ENCODE peak calls at places on chromosomes 6 and 20, in seven cellular contexts. One of them, this sample, is unnamed.

GRCh38 chr6:169962604-169963469 is 211.4 kb downstream of the ERMARD start:
- DNase-seq in amniotic stem cell: no peak
- DNase-seq in GM03348: no peak
- DNase-seq in GDM1: no peak
- DNase-seq in left ventricle myocardium superior: no peak
- DNase-seq in activated T-cell treated with anti-CD3 and anti-CD28 coated beads, Interleukin-2, amount 50 U/mL, for 72 hours: no peak
- DNase-seq in C1 segment of cervical spinal cord: no peak
- DNase-seq in this sample: peak; percentile 62

GRCh38 chr6:75386050-75386770 is 101.6 kb upstream of the TMEM30A start:
- DNase-seq in activated T-cell treated with anti-CD3 and anti-CD28 coated beads, Interleukin-2, amount 50 U/mL, for 72 hours: no peak
- DNase-seq in amniotic stem cell: no peak
- DNase-seq in C1 segment of cervical spinal cord: no peak
- DNase-seq in GM03348: peak; percentile 12
- DNase-seq in GDM1: no peak
- DNase-seq in left ventricle myocardium superior: no peak
- DNase-seq in this sample: no peak

GRCh38 chr20:57482148-57482547 is 42.8 kb downstream of the CTCFL start:
- DNase-seq in left ventricle myocardium superior: no peak
- DNase-seq in GDM1: no peak
- DNase-seq in GM03348: no peak
- DNase-seq in C1 segment of cervical spinal cord: no peak
- DNase-seq in amniotic stem cell: no peak
- DNase-seq in activated T-cell treated with anti-CD3 and anti-CD28 coated beads, Interleukin-2, amount 50 U/mL, for 72 hours: no peak
- DNase-seq in this sample: peak; percentile 38

GRCh38 chr20:63178889-63179751 is 36.8 kb downstream of the YTHDF1 start:
- DNase-seq in GDM1: no peak
- DNase-seq in amniotic stem cell: no peak
- DNase-seq in C1 segment of cervical spinal cord: no peak
- DNase-seq in GM03348: peak; percentile 56
- DNase-seq in activated T-cell treated with anti-CD3 and anti-CD28 coated beads, Interleukin-2, amount 50 U/mL, for 72 hours: peak; percentile 71
- DNase-seq in left ventricle myocardium superior: peak; percentile 56
- DNase-seq in this sample: peak; percentile 94

GRCh38 chr6:33082702-33083101 is 6.9 kb downstream of the HLA-DPB1 start:
- DNase-seq in amniotic stem cell: peak; percentile 14
- DNase-seq in activated T-cell treated with anti-CD3 and anti-CD28 coated beads, Interleukin-2, amount 50 U/mL, for 72 hours: no peak
- DNase-seq in GDM1: no peak
- DNase-seq in left ventricle myocardium superior: peak; percentile 62
- DNase-seq in GM03348: no peak
- DNase-seq in C1 segment of cervical spinal cord: peak; percentile 28
- DNase-seq in this sample: peak; percentile 69

GRCh38 chr6:56766806-56767178 is 124.1 kb upstream of the DST start:
- DNase-seq in C1 segment of cervical spinal cord: no peak
- DNase-seq in activated T-cell treated with anti-CD3 and anti-CD28 coated beads, Interleukin-2, amount 50 U/mL, for 72 hours: no peak
- DNase-seq in GDM1: no peak
- DNase-seq in left ventricle myocardium superior: no peak
- DNase-seq in GM03348: no peak
- DNase-seq in amniotic stem cell: peak; percentile 51
- DNase-seq in this sample: peak; percentile 69

GRCh38 chr20:41408131-41408789 is 41.6 kb upstream of the EMILIN3 start:
- DNase-seq in left ventricle myocardium superior: no peak
- DNase-seq in activated T-cell treated with anti-CD3 and anti-CD28 coated beads, Interleukin-2, amount 50 U/mL, for 72 hours: peak; percentile 14
- DNase-seq in C1 segment of cervical spinal cord: no peak
- DNase-seq in GDM1: peak; percentile 82
- DNase-seq in amniotic stem cell: no peak
- DNase-seq in GM03348: no peak
- DNase-seq in this sample: no peak

GRCh38 chr20:45206746-45207145 is at the start of gene SEMG1:
- DNase-seq in GM03348: no peak
- DNase-seq in amniotic stem cell: no peak
- DNase-seq in left ventricle myocardium superior: no peak
- DNase-seq in GDM1: no peak
- DNase-seq in activated T-cell treated with anti-CD3 and anti-CD28 coated beads, Interleukin-2, amount 50 U/mL, for 72 hours: no peak
- DNase-seq in C1 segment of cervical spinal cord: no peak
- DNase-seq in this sample: no peak

GRCh38 chr6:44667226-44667625 is 279.7 kb downstream of the CDC5L start:
- DNase-seq in activated T-cell treated with anti-CD3 and anti-CD28 coated beads, Interleukin-2, amount 50 U/mL, for 72 hours: no peak
- DNase-seq in left ventricle myocardium superior: no peak
- DNase-seq in amniotic stem cell: peak; percentile 36
- DNase-seq in C1 segment of cervical spinal cord: no peak
- DNase-seq in GM03348: peak; percentile 90
- DNase-seq in GDM1: no peak
- DNase-seq in this sample: peak; percentile 89

GRCh38 chr6:11766056-11766455 is 12.5 kb downstream of the ADTRP start:
- DNase-seq in GM03348: no peak
- DNase-seq in left ventricle myocardium superior: no peak
- DNase-seq in GDM1: no peak
- DNase-seq in activated T-cell treated with anti-CD3 and anti-CD28 coated beads, Interleukin-2, amount 50 U/mL, for 72 hours: no peak
- DNase-seq in C1 segment of cervical spinal cord: no peak
- DNase-seq in amniotic stem cell: no peak
- DNase-seq in this sample: no peak

GRCh38 chr6:146785001-146785585 is 186.3 kb downstream of the ADGB start:
- DNase-seq in activated T-cell treated with anti-CD3 and anti-CD28 coated beads, Interleukin-2, amount 50 U/mL, for 72 hours: peak; percentile 35
- DNase-seq in GM03348: peak; percentile 13
- DNase-seq in amniotic stem cell: peak; percentile 13
- DNase-seq in GDM1: peak; percentile 26
- DNase-seq in C1 segment of cervical spinal cord: no peak
- DNase-seq in left ventricle myocardium superior: no peak
- DNase-seq in this sample: no peak

GRCh38 chr20:39993737-39994136 is 695.3 kb downstream of the MAFB start:
- DNase-seq in C1 segment of cervical spinal cord: no peak
- DNase-seq in GDM1: no peak
- DNase-seq in amniotic stem cell: no peak
- DNase-seq in left ventricle myocardium superior: peak; percentile 47
- DNase-seq in GM03348: no peak
- DNase-seq in activated T-cell treated with anti-CD3 and anti-CD28 coated beads, Interleukin-2, amount 50 U/mL, for 72 hours: no peak
- DNase-seq in this sample: no peak

GRCh38 chr6:44233560-44234100 is 10.2 kb downstream of the SLC29A1 start:
- DNase-seq in C1 segment of cervical spinal cord: no peak
- DNase-seq in GM03348: no peak
- DNase-seq in amniotic stem cell: no peak
- DNase-seq in activated T-cell treated with anti-CD3 and anti-CD28 coated beads, Interleukin-2, amount 50 U/mL, for 72 hours: no peak
- DNase-seq in GDM1: no peak
- DNase-seq in left ventricle myocardium superior: peak; percentile 46
- DNase-seq in this sample: no peak

GRCh38 chr6:35391240-35391968 is 49.0 kb downstream of the PPARD start:
- DNase-seq in left ventricle myocardium superior: no peak
- DNase-seq in C1 segment of cervical spinal cord: no peak
- DNase-seq in amniotic stem cell: peak; percentile 66
- DNase-seq in activated T-cell treated with anti-CD3 and anti-CD28 coated beads, Interleukin-2, amount 50 U/mL, for 72 hours: no peak
- DNase-seq in GM03348: peak; percentile 79
- DNase-seq in GDM1: no peak
- DNase-seq in this sample: peak; percentile 91

GRCh38 chr20:40050596-40050995 is 638.4 kb downstream of the MAFB start:
- DNase-seq in GDM1: no peak
- DNase-seq in GM03348: no peak
- DNase-seq in amniotic stem cell: no peak
- DNase-seq in C1 segment of cervical spinal cord: no peak
- DNase-seq in activated T-cell treated with anti-CD3 and anti-CD28 coated beads, Interleukin-2, amount 50 U/mL, for 72 hours: no peak
- DNase-seq in left ventricle myocardium superior: no peak
- DNase-seq in this sample: no peak

GRCh38 chr20:58131581-58132142 is 96.8 kb downstream of the ANKRD60 start:
- DNase-seq in GDM1: no peak
- DNase-seq in amniotic stem cell: no peak
- DNase-seq in GM03348: peak; percentile 76
- DNase-seq in C1 segment of cervical spinal cord: no peak
- DNase-seq in left ventricle myocardium superior: no peak
- DNase-seq in activated T-cell treated with anti-CD3 and anti-CD28 coated beads, Interleukin-2, amount 50 U/mL, for 72 hours: no peak
- DNase-seq in this sample: no peak

GRCh38 chr6:85390775-85391174 is 59.1 kb upstream of the NT5E start:
- DNase-seq in GM03348: peak; percentile 21
- DNase-seq in activated T-cell treated with anti-CD3 and anti-CD28 coated beads, Interleukin-2, amount 50 U/mL, for 72 hours: no peak
- DNase-seq in amniotic stem cell: no peak
- DNase-seq in left ventricle myocardium superior: no peak
- DNase-seq in C1 segment of cervical spinal cord: no peak
- DNase-seq in GDM1: no peak
- DNase-seq in this sample: no peak

GRCh38 chr6:100475554-100476325 is 11.0 kb upstream of the SIM1 start:
- DNase-seq in activated T-cell treated with anti-CD3 and anti-CD28 coated beads, Interleukin-2, amount 50 U/mL, for 72 hours: no peak
- DNase-seq in GDM1: no peak
- DNase-seq in amniotic stem cell: no peak
- DNase-seq in left ventricle myocardium superior: no peak
- DNase-seq in GM03348: no peak
- DNase-seq in C1 segment of cervical spinal cord: no peak
- DNase-seq in this sample: no peak

GRCh38 chr6:46011241-46012085 is 4.2 kb downstream of the CLIC5 start:
- DNase-seq in GDM1: no peak
- DNase-seq in C1 segment of cervical spinal cord: no peak
- DNase-seq in activated T-cell treated with anti-CD3 and anti-CD28 coated beads, Interleukin-2, amount 50 U/mL, for 72 hours: peak; percentile 69
- DNase-seq in amniotic stem cell: no peak
- DNase-seq in GM03348: no peak
- DNase-seq in left ventricle myocardium superior: peak; percentile 40
- DNase-seq in this sample: no peak